ENCODE peak calls at places on chromosome 19, in ten cellular contexts. One of them, this sample, is unnamed.

GRCh38 chr19:29378543-29379105 is 147.2 kb upstream of the VSTM2B start:
- DNase-seq in COR-L47: no peak
- DNase-seq in HFF-Myc: no peak
- DNase-seq in stimulated activated CD4-positive, alpha-beta T cell treated with anti-CD3 and anti-CD28 coated beads, Interleukin-15, amount 100 ng/mL, for 24 hours: no peak
- DNase-seq in activated naive CD8-positive, alpha-beta T cell treated with anti-CD3 and anti-CD28 coated beads, Interleukin-2, amount 50 U/mL, for 24 hours: no peak
- DNase-seq in AG20443: no peak
- DNase-seq in HTR-8/SVneo: no peak
- DNase-seq in activated naive CD4-positive, alpha-beta T cell: no peak
- DNase-seq in NCI-H1694 treated with DMSO at 0.1 percent for 48 hours: no peak
- DNase-seq in activated CD4-positive, alpha-beta T cell treated with anti-CD3 and anti-CD28 coated beads, Interleukin-2, amount 50 U/mL, for 1 hour: no peak
- DNase-seq in this sample: no peak

GRCh38 chr19:3801412-3802096 is 15.4 kb upstream of the MATK start:
- DNase-seq in COR-L47: peak; percentile 69
- DNase-seq in HFF-Myc: no peak
- DNase-seq in stimulated activated CD4-positive, alpha-beta T cell treated with anti-CD3 and anti-CD28 coated beads, Interleukin-15, amount 100 ng/mL, for 24 hours: peak; percentile 81
- DNase-seq in activated naive CD8-positive, alpha-beta T cell treated with anti-CD3 and anti-CD28 coated beads, Interleukin-2, amount 50 U/mL, for 24 hours: peak; percentile 66
- DNase-seq in AG20443: peak; percentile 64
- DNase-seq in HTR-8/SVneo: no peak
- DNase-seq in activated naive CD4-positive, alpha-beta T cell: peak; percentile 23
- DNase-seq in NCI-H1694 treated with DMSO at 0.1 percent for 48 hours: peak; percentile 8
- DNase-seq in activated CD4-positive, alpha-beta T cell treated with anti-CD3 and anti-CD28 coated beads, Interleukin-2, amount 50 U/mL, for 1 hour: peak; percentile 49
- DNase-seq in this sample: no peak

GRCh38 chr19:46963093-46963734 is 56.4 kb upstream of the NPAS1 start:
- DNase-seq in COR-L47: no peak
- DNase-seq in HFF-Myc: peak; percentile 88
- DNase-seq in stimulated activated CD4-positive, alpha-beta T cell treated with anti-CD3 and anti-CD28 coated beads, Interleukin-15, amount 100 ng/mL, for 24 hours: peak; percentile 12
- DNase-seq in activated naive CD8-positive, alpha-beta T cell treated with anti-CD3 and anti-CD28 coated beads, Interleukin-2, amount 50 U/mL, for 24 hours: no peak
- DNase-seq in AG20443: peak; percentile 79
- DNase-seq in HTR-8/SVneo: peak; percentile 73
- DNase-seq in activated naive CD4-positive, alpha-beta T cell: no peak
- DNase-seq in NCI-H1694 treated with DMSO at 0.1 percent for 48 hours: no peak
- DNase-seq in activated CD4-positive, alpha-beta T cell treated with anti-CD3 and anti-CD28 coated beads, Interleukin-2, amount 50 U/mL, for 1 hour: no peak
- DNase-seq in this sample: no peak

GRCh38 chr19:5076440-5077208 is 107.7 kb downstream of the KDM4B start:
- DNase-seq in COR-L47: no peak
- DNase-seq in HFF-Myc: no peak
- DNase-seq in stimulated activated CD4-positive, alpha-beta T cell treated with anti-CD3 and anti-CD28 coated beads, Interleukin-15, amount 100 ng/mL, for 24 hours: no peak
- DNase-seq in activated naive CD8-positive, alpha-beta T cell treated with anti-CD3 and anti-CD28 coated beads, Interleukin-2, amount 50 U/mL, for 24 hours: no peak
- DNase-seq in AG20443: no peak
- DNase-seq in HTR-8/SVneo: no peak
- DNase-seq in activated naive CD4-positive, alpha-beta T cell: no peak
- DNase-seq in NCI-H1694 treated with DMSO at 0.1 percent for 48 hours: no peak
- DNase-seq in activated CD4-positive, alpha-beta T cell treated with anti-CD3 and anti-CD28 coated beads, Interleukin-2, amount 50 U/mL, for 1 hour: no peak
- DNase-seq in this sample: no peak

GRCh38 chr19:18507021-18507726 is 14.7 kb downstream of the ELL start:
- DNase-seq in COR-L47: no peak
- DNase-seq in HFF-Myc: no peak
- DNase-seq in stimulated activated CD4-positive, alpha-beta T cell treated with anti-CD3 and anti-CD28 coated beads, Interleukin-15, amount 100 ng/mL, for 24 hours: no peak
- DNase-seq in activated naive CD8-positive, alpha-beta T cell treated with anti-CD3 and anti-CD28 coated beads, Interleukin-2, amount 50 U/mL, for 24 hours: no peak
- DNase-seq in AG20443: no peak
- DNase-seq in HTR-8/SVneo: no peak
- DNase-seq in activated naive CD4-positive, alpha-beta T cell: no peak
- DNase-seq in NCI-H1694 treated with DMSO at 0.1 percent for 48 hours: no peak
- DNase-seq in activated CD4-positive, alpha-beta T cell treated with anti-CD3 and anti-CD28 coated beads, Interleukin-2, amount 50 U/mL, for 1 hour: peak; percentile 18
- DNase-seq in this sample: peak; percentile 45

GRCh38 chr19:29714953-29715694 is at the start of gene C19orf12:
- DNase-seq in COR-L47: peak; percentile 54
- DNase-seq in HFF-Myc: no peak
- DNase-seq in stimulated activated CD4-positive, alpha-beta T cell treated with anti-CD3 and anti-CD28 coated beads, Interleukin-15, amount 100 ng/mL, for 24 hours: peak; percentile 79
- DNase-seq in activated naive CD8-positive, alpha-beta T cell treated with anti-CD3 and anti-CD28 coated beads, Interleukin-2, amount 50 U/mL, for 24 hours: peak; percentile 72
- DNase-seq in AG20443: peak; percentile 84
- DNase-seq in HTR-8/SVneo: peak; percentile 48
- DNase-seq in activated naive CD4-positive, alpha-beta T cell: peak; percentile 48
- DNase-seq in NCI-H1694 treated with DMSO at 0.1 percent for 48 hours: peak; percentile 46
- DNase-seq in activated CD4-positive, alpha-beta T cell treated with anti-CD3 and anti-CD28 coated beads, Interleukin-2, amount 50 U/mL, for 1 hour: peak; percentile 46
- DNase-seq in this sample: no peak

GRCh38 chr19:5743640-5744039 is 23.2 kb downstream of the CATSPERD start:
- DNase-seq in COR-L47: no peak
- DNase-seq in HFF-Myc: no peak
- DNase-seq in stimulated activated CD4-positive, alpha-beta T cell treated with anti-CD3 and anti-CD28 coated beads, Interleukin-15, amount 100 ng/mL, for 24 hours: no peak
- DNase-seq in activated naive CD8-positive, alpha-beta T cell treated with anti-CD3 and anti-CD28 coated beads, Interleukin-2, amount 50 U/mL, for 24 hours: no peak
- DNase-seq in AG20443: peak; percentile 27
- DNase-seq in HTR-8/SVneo: no peak
- DNase-seq in activated naive CD4-positive, alpha-beta T cell: no peak
- DNase-seq in NCI-H1694 treated with DMSO at 0.1 percent for 48 hours: no peak
- DNase-seq in activated CD4-positive, alpha-beta T cell treated with anti-CD3 and anti-CD28 coated beads, Interleukin-2, amount 50 U/mL, for 1 hour: no peak
- DNase-seq in this sample: no peak

GRCh38 chr19:39828015-39828633 is 5.8 kb downstream of the DYRK1B start:
- DNase-seq in COR-L47: no peak
- DNase-seq in HFF-Myc: no peak
- DNase-seq in stimulated activated CD4-positive, alpha-beta T cell treated with anti-CD3 and anti-CD28 coated beads, Interleukin-15, amount 100 ng/mL, for 24 hours: no peak
- DNase-seq in activated naive CD8-positive, alpha-beta T cell treated with anti-CD3 and anti-CD28 coated beads, Interleukin-2, amount 50 U/mL, for 24 hours: no peak
- DNase-seq in AG20443: no peak
- DNase-seq in HTR-8/SVneo: no peak
- DNase-seq in activated naive CD4-positive, alpha-beta T cell: no peak
- DNase-seq in NCI-H1694 treated with DMSO at 0.1 percent for 48 hours: no peak
- DNase-seq in activated CD4-positive, alpha-beta T cell treated with anti-CD3 and anti-CD28 coated beads, Interleukin-2, amount 50 U/mL, for 1 hour: no peak
- DNase-seq in this sample: no peak

GRCh38 chr19:12790628-12791344 is 500 bp upstream of the JUNB start:
- DNase-seq in COR-L47: no peak
- DNase-seq in HFF-Myc: no peak
- DNase-seq in stimulated activated CD4-positive, alpha-beta T cell treated with anti-CD3 and anti-CD28 coated beads, Interleukin-15, amount 100 ng/mL, for 24 hours: no peak
- DNase-seq in activated naive CD8-positive, alpha-beta T cell treated with anti-CD3 and anti-CD28 coated beads, Interleukin-2, amount 50 U/mL, for 24 hours: no peak
- DNase-seq in AG20443: no peak
- DNase-seq in HTR-8/SVneo: no peak
- DNase-seq in activated naive CD4-positive, alpha-beta T cell: no peak
- DNase-seq in NCI-H1694 treated with DMSO at 0.1 percent for 48 hours: no peak
- DNase-seq in activated CD4-positive, alpha-beta T cell treated with anti-CD3 and anti-CD28 coated beads, Interleukin-2, amount 50 U/mL, for 1 hour: no peak
- DNase-seq in this sample: no peak

GRCh38 chr19:52734340-52734892 is 428 bp downstream of the ZNF611 start:
- DNase-seq in COR-L47: peak; percentile 1
- DNase-seq in HFF-Myc: no peak
- DNase-seq in stimulated activated CD4-positive, alpha-beta T cell treated with anti-CD3 and anti-CD28 coated beads, Interleukin-15, amount 100 ng/mL, for 24 hours: peak; percentile 12
- DNase-seq in activated naive CD8-positive, alpha-beta T cell treated with anti-CD3 and anti-CD28 coated beads, Interleukin-2, amount 50 U/mL, for 24 hours: peak; percentile 17
- DNase-seq in AG20443: peak; percentile 17
- DNase-seq in HTR-8/SVneo: no peak
- DNase-seq in activated naive CD4-positive, alpha-beta T cell: no peak
- DNase-seq in NCI-H1694 treated with DMSO at 0.1 percent for 48 hours: no peak
- DNase-seq in activated CD4-positive, alpha-beta T cell treated with anti-CD3 and anti-CD28 coated beads, Interleukin-2, amount 50 U/mL, for 1 hour: no peak
- DNase-seq in this sample: no peak

GRCh38 chr19:1410136-1410786 is 2.9 kb downstream of the DAZAP1 start:
- DNase-seq in COR-L47: no peak
- DNase-seq in HFF-Myc: no peak
- DNase-seq in stimulated activated CD4-positive, alpha-beta T cell treated with anti-CD3 and anti-CD28 coated beads, Interleukin-15, amount 100 ng/mL, for 24 hours: peak; percentile 42
- DNase-seq in activated naive CD8-positive, alpha-beta T cell treated with anti-CD3 and anti-CD28 coated beads, Interleukin-2, amount 50 U/mL, for 24 hours: peak; percentile 44
- DNase-seq in AG20443: no peak
- DNase-seq in HTR-8/SVneo: no peak
- DNase-seq in activated naive CD4-positive, alpha-beta T cell: no peak
- DNase-seq in NCI-H1694 treated with DMSO at 0.1 percent for 48 hours: no peak
- DNase-seq in activated CD4-positive, alpha-beta T cell treated with anti-CD3 and anti-CD28 coated beads, Interleukin-2, amount 50 U/mL, for 1 hour: no peak
- DNase-seq in this sample: no peak

GRCh38 chr19:10112895-10113591 is 1.6 kb downstream of the P2RY11 start:
- DNase-seq in COR-L47: peak; percentile 46
- DNase-seq in HFF-Myc: no peak
- DNase-seq in stimulated activated CD4-positive, alpha-beta T cell treated with anti-CD3 and anti-CD28 coated beads, Interleukin-15, amount 100 ng/mL, for 24 hours: peak; percentile 84
- DNase-seq in activated naive CD8-positive, alpha-beta T cell treated with anti-CD3 and anti-CD28 coated beads, Interleukin-2, amount 50 U/mL, for 24 hours: peak; percentile 81
- DNase-seq in AG20443: peak; percentile 49
- DNase-seq in HTR-8/SVneo: no peak
- DNase-seq in activated naive CD4-positive, alpha-beta T cell: no peak
- DNase-seq in NCI-H1694 treated with DMSO at 0.1 percent for 48 hours: peak; percentile 9
- DNase-seq in activated CD4-positive, alpha-beta T cell treated with anti-CD3 and anti-CD28 coated beads, Interleukin-2, amount 50 U/mL, for 1 hour: peak; percentile 70
- DNase-seq in this sample: no peak

GRCh38 chr19:8831832-8832131 is 322 bp downstream of the ZNF558 start:
- DNase-seq in COR-L47: peak; percentile 44
- DNase-seq in HFF-Myc: no peak
- DNase-seq in stimulated activated CD4-positive, alpha-beta T cell treated with anti-CD3 and anti-CD28 coated beads, Interleukin-15, amount 100 ng/mL, for 24 hours: no peak
- DNase-seq in activated naive CD8-positive, alpha-beta T cell treated with anti-CD3 and anti-CD28 coated beads, Interleukin-2, amount 50 U/mL, for 24 hours: no peak
- DNase-seq in AG20443: no peak
- DNase-seq in HTR-8/SVneo: no peak
- DNase-seq in activated naive CD4-positive, alpha-beta T cell: no peak
- DNase-seq in NCI-H1694 treated with DMSO at 0.1 percent for 48 hours: peak; percentile 26
- DNase-seq in activated CD4-positive, alpha-beta T cell treated with anti-CD3 and anti-CD28 coated beads, Interleukin-2, amount 50 U/mL, for 1 hour: no peak
- DNase-seq in this sample: no peak

GRCh38 chr19:45451181-45451849 is 16.5 kb upstream of the FOSB start:
- DNase-seq in COR-L47: no peak
- DNase-seq in HFF-Myc: no peak
- DNase-seq in stimulated activated CD4-positive, alpha-beta T cell treated with anti-CD3 and anti-CD28 coated beads, Interleukin-15, amount 100 ng/mL, for 24 hours: peak; percentile 44
- DNase-seq in activated naive CD8-positive, alpha-beta T cell treated with anti-CD3 and anti-CD28 coated beads, Interleukin-2, amount 50 U/mL, for 24 hours: peak; percentile 48
- DNase-seq in AG20443: peak; percentile 42
- DNase-seq in HTR-8/SVneo: no peak
- DNase-seq in activated naive CD4-positive, alpha-beta T cell: peak; percentile 25
- DNase-seq in NCI-H1694 treated with DMSO at 0.1 percent for 48 hours: no peak
- DNase-seq in activated CD4-positive, alpha-beta T cell treated with anti-CD3 and anti-CD28 coated beads, Interleukin-2, amount 50 U/mL, for 1 hour: peak; percentile 50
- DNase-seq in this sample: no peak

GRCh38 chr19:1651548-1652394 is 644 bp downstream of the TCF3 start:
- DNase-seq in COR-L47: peak; percentile 38
- DNase-seq in HFF-Myc: no peak
- DNase-seq in stimulated activated CD4-positive, alpha-beta T cell treated with anti-CD3 and anti-CD28 coated beads, Interleukin-15, amount 100 ng/mL, for 24 hours: peak; percentile 55
- DNase-seq in activated naive CD8-positive, alpha-beta T cell treated with anti-CD3 and anti-CD28 coated beads, Interleukin-2, amount 50 U/mL, for 24 hours: peak; percentile 54
- DNase-seq in AG20443: peak; percentile 74
- DNase-seq in HTR-8/SVneo: no peak
- DNase-seq in activated naive CD4-positive, alpha-beta T cell: peak; percentile 26
- DNase-seq in NCI-H1694 treated with DMSO at 0.1 percent for 48 hours: no peak
- DNase-seq in activated CD4-positive, alpha-beta T cell treated with anti-CD3 and anti-CD28 coated beads, Interleukin-2, amount 50 U/mL, for 1 hour: peak; percentile 38
- DNase-seq in this sample: no peak

GRCh38 chr19:17721821-17722220 is 2.5 kb downstream of the MAP1S start:
- DNase-seq in COR-L47: no peak
- DNase-seq in HFF-Myc: no peak
- DNase-seq in stimulated activated CD4-positive, alpha-beta T cell treated with anti-CD3 and anti-CD28 coated beads, Interleukin-15, amount 100 ng/mL, for 24 hours: peak; percentile 32
- DNase-seq in activated naive CD8-positive, alpha-beta T cell treated with anti-CD3 and anti-CD28 coated beads, Interleukin-2, amount 50 U/mL, for 24 hours: no peak
- DNase-seq in AG20443: peak; percentile 76
- DNase-seq in HTR-8/SVneo: no peak
- DNase-seq in activated naive CD4-positive, alpha-beta T cell: no peak
- DNase-seq in NCI-H1694 treated with DMSO at 0.1 percent for 48 hours: no peak
- DNase-seq in activated CD4-positive, alpha-beta T cell treated with anti-CD3 and anti-CD28 coated beads, Interleukin-2, amount 50 U/mL, for 1 hour: no peak
- DNase-seq in this sample: no peak

GRCh38 chr19:4889034-4889825 is 13.5 kb downstream of the ARRDC5 start:
- DNase-seq in COR-L47: no peak
- DNase-seq in HFF-Myc: no peak
- DNase-seq in stimulated activated CD4-positive, alpha-beta T cell treated with anti-CD3 and anti-CD28 coated beads, Interleukin-15, amount 100 ng/mL, for 24 hours: no peak
- DNase-seq in activated naive CD8-positive, alpha-beta T cell treated with anti-CD3 and anti-CD28 coated beads, Interleukin-2, amount 50 U/mL, for 24 hours: no peak
- DNase-seq in AG20443: peak; percentile 58
- DNase-seq in HTR-8/SVneo: peak; percentile 81
- DNase-seq in activated naive CD4-positive, alpha-beta T cell: no peak
- DNase-seq in NCI-H1694 treated with DMSO at 0.1 percent for 48 hours: no peak
- DNase-seq in activated CD4-positive, alpha-beta T cell treated with anti-CD3 and anti-CD28 coated beads, Interleukin-2, amount 50 U/mL, for 1 hour: no peak
- DNase-seq in this sample: no peak

GRCh38 chr19:16371540-16371986 is 46.9 kb downstream of the KLF2 start:
- DNase-seq in COR-L47: no peak
- DNase-seq in HFF-Myc: no peak
- DNase-seq in stimulated activated CD4-positive, alpha-beta T cell treated with anti-CD3 and anti-CD28 coated beads, Interleukin-15, amount 100 ng/mL, for 24 hours: peak; percentile 87
- DNase-seq in activated naive CD8-positive, alpha-beta T cell treated with anti-CD3 and anti-CD28 coated beads, Interleukin-2, amount 50 U/mL, for 24 hours: peak; percentile 86
- DNase-seq in AG20443: no peak
- DNase-seq in HTR-8/SVneo: no peak
- DNase-seq in activated naive CD4-positive, alpha-beta T cell: peak; percentile 88
- DNase-seq in NCI-H1694 treated with DMSO at 0.1 percent for 48 hours: no peak
- DNase-seq in activated CD4-positive, alpha-beta T cell treated with anti-CD3 and anti-CD28 coated beads, Interleukin-2, amount 50 U/mL, for 1 hour: peak; percentile 89
- DNase-seq in this sample: peak; percentile 36

GRCh38 chr19:7831452-7831851 is 1.4 kb downstream of the EVI5L start:
- DNase-seq in COR-L47: no peak
- DNase-seq in HFF-Myc: no peak
- DNase-seq in stimulated activated CD4-positive, alpha-beta T cell treated with anti-CD3 and anti-CD28 coated beads, Interleukin-15, amount 100 ng/mL, for 24 hours: no peak
- DNase-seq in activated naive CD8-positive, alpha-beta T cell treated with anti-CD3 and anti-CD28 coated beads, Interleukin-2, amount 50 U/mL, for 24 hours: no peak
- DNase-seq in AG20443: peak; percentile 48
- DNase-seq in HTR-8/SVneo: no peak
- DNase-seq in activated naive CD4-positive, alpha-beta T cell: no peak
- DNase-seq in NCI-H1694 treated with DMSO at 0.1 percent for 48 hours: no peak
- DNase-seq in activated CD4-positive, alpha-beta T cell treated with anti-CD3 and anti-CD28 coated beads, Interleukin-2, amount 50 U/mL, for 1 hour: no peak
- DNase-seq in this sample: no peak

GRCh38 chr19:46842791-46843190 is 7.9 kb downstream of the AP2S1 start:
- DNase-seq in COR-L47: no peak
- DNase-seq in HFF-Myc: no peak
- DNase-seq in stimulated activated CD4-positive, alpha-beta T cell treated with anti-CD3 and anti-CD28 coated beads, Interleukin-15, amount 100 ng/mL, for 24 hours: no peak
- DNase-seq in activated naive CD8-positive, alpha-beta T cell treated with anti-CD3 and anti-CD28 coated beads, Interleukin-2, amount 50 U/mL, for 24 hours: no peak
- DNase-seq in AG20443: no peak
- DNase-seq in HTR-8/SVneo: no peak
- DNase-seq in activated naive CD4-positive, alpha-beta T cell: no peak
- DNase-seq in NCI-H1694 treated with DMSO at 0.1 percent for 48 hours: no peak
- DNase-seq in activated CD4-positive, alpha-beta T cell treated with anti-CD3 and anti-CD28 coated beads, Interleukin-2, amount 50 U/mL, for 1 hour: no peak
- DNase-seq in this sample: no peak

GRCh38 chr19:29772696-29773095 is 39.1 kb upstream of the CCNE1 start:
- DNase-seq in COR-L47: no peak
- DNase-seq in HFF-Myc: no peak
- DNase-seq in stimulated activated CD4-positive, alpha-beta T cell treated with anti-CD3 and anti-CD28 coated beads, Interleukin-15, amount 100 ng/mL, for 24 hours: no peak
- DNase-seq in activated naive CD8-positive, alpha-beta T cell treated with anti-CD3 and anti-CD28 coated beads, Interleukin-2, amount 50 U/mL, for 24 hours: no peak
- DNase-seq in AG20443: no peak
- DNase-seq in HTR-8/SVneo: no peak
- DNase-seq in activated naive CD4-positive, alpha-beta T cell: no peak
- DNase-seq in NCI-H1694 treated with DMSO at 0.1 percent for 48 hours: no peak
- DNase-seq in activated CD4-positive, alpha-beta T cell treated with anti-CD3 and anti-CD28 coated beads, Interleukin-2, amount 50 U/mL, for 1 hour: no peak
- DNase-seq in this sample: no peak

GRCh38 chr19:39140195-39140516 is 14.6 kb downstream of the PAK4 start:
- DNase-seq in COR-L47: no peak
- DNase-seq in HFF-Myc: no peak
- DNase-seq in stimulated activated CD4-positive, alpha-beta T cell treated with anti-CD3 and anti-CD28 coated beads, Interleukin-15, amount 100 ng/mL, for 24 hours: no peak
- DNase-seq in activated naive CD8-positive, alpha-beta T cell treated with anti-CD3 and anti-CD28 coated beads, Interleukin-2, amount 50 U/mL, for 24 hours: no peak
- DNase-seq in AG20443: no peak
- DNase-seq in HTR-8/SVneo: no peak
- DNase-seq in activated naive CD4-positive, alpha-beta T cell: no peak
- DNase-seq in NCI-H1694 treated with DMSO at 0.1 percent for 48 hours: no peak
- DNase-seq in activated CD4-positive, alpha-beta T cell treated with anti-CD3 and anti-CD28 coated beads, Interleukin-2, amount 50 U/mL, for 1 hour: no peak
- DNase-seq in this sample: no peak

GRCh38 chr19:49361438-49362047 is 673 bp downstream of the TEAD2 start:
- DNase-seq in COR-L47: no peak
- DNase-seq in HFF-Myc: peak; percentile 63
- DNase-seq in stimulated activated CD4-positive, alpha-beta T cell treated with anti-CD3 and anti-CD28 coated beads, Interleukin-15, amount 100 ng/mL, for 24 hours: peak; percentile 37
- DNase-seq in activated naive CD8-positive, alpha-beta T cell treated with anti-CD3 and anti-CD28 coated beads, Interleukin-2, amount 50 U/mL, for 24 hours: peak; percentile 25
- DNase-seq in AG20443: peak; percentile 92
- DNase-seq in HTR-8/SVneo: peak; percentile 76
- DNase-seq in activated naive CD4-positive, alpha-beta T cell: no peak
- DNase-seq in NCI-H1694 treated with DMSO at 0.1 percent for 48 hours: no peak
- DNase-seq in activated CD4-positive, alpha-beta T cell treated with anti-CD3 and anti-CD28 coated beads, Interleukin-2, amount 50 U/mL, for 1 hour: no peak
- DNase-seq in this sample: no peak

GRCh38 chr19:18308051-18308947 is 14.6 kb downstream of the LSM4 start:
- DNase-seq in COR-L47: no peak
- DNase-seq in HFF-Myc: no peak
- DNase-seq in stimulated activated CD4-positive, alpha-beta T cell treated with anti-CD3 and anti-CD28 coated beads, Interleukin-15, amount 100 ng/mL, for 24 hours: no peak
- DNase-seq in activated naive CD8-positive, alpha-beta T cell treated with anti-CD3 and anti-CD28 coated beads, Interleukin-2, amount 50 U/mL, for 24 hours: peak; percentile 7
- DNase-seq in AG20443: no peak
- DNase-seq in HTR-8/SVneo: no peak
- DNase-seq in activated naive CD4-positive, alpha-beta T cell: no peak
- DNase-seq in NCI-H1694 treated with DMSO at 0.1 percent for 48 hours: no peak
- DNase-seq in activated CD4-positive, alpha-beta T cell treated with anti-CD3 and anti-CD28 coated beads, Interleukin-2, amount 50 U/mL, for 1 hour: no peak
- DNase-seq in this sample: no peak

GRCh38 chr19:6766357-6767080 is 716 bp downstream of the SH2D3A start:
- DNase-seq in COR-L47: no peak
- DNase-seq in HFF-Myc: no peak
- DNase-seq in stimulated activated CD4-positive, alpha-beta T cell treated with anti-CD3 and anti-CD28 coated beads, Interleukin-15, amount 100 ng/mL, for 24 hours: peak; percentile 26
- DNase-seq in activated naive CD8-positive, alpha-beta T cell treated with anti-CD3 and anti-CD28 coated beads, Interleukin-2, amount 50 U/mL, for 24 hours: peak; percentile 20
- DNase-seq in AG20443: no peak
- DNase-seq in HTR-8/SVneo: no peak
- DNase-seq in activated naive CD4-positive, alpha-beta T cell: no peak
- DNase-seq in NCI-H1694 treated with DMSO at 0.1 percent for 48 hours: no peak
- DNase-seq in activated CD4-positive, alpha-beta T cell treated with anti-CD3 and anti-CD28 coated beads, Interleukin-2, amount 50 U/mL, for 1 hour: no peak
- DNase-seq in this sample: no peak

GRCh38 chr19:5775668-5776309 is 8.8 kb downstream of the PRR22 start:
- DNase-seq in COR-L47: no peak
- DNase-seq in HFF-Myc: peak; percentile 90
- DNase-seq in stimulated activated CD4-positive, alpha-beta T cell treated with anti-CD3 and anti-CD28 coated beads, Interleukin-15, amount 100 ng/mL, for 24 hours: no peak
- DNase-seq in activated naive CD8-positive, alpha-beta T cell treated with anti-CD3 and anti-CD28 coated beads, Interleukin-2, amount 50 U/mL, for 24 hours: no peak
- DNase-seq in AG20443: peak; percentile 48
- DNase-seq in HTR-8/SVneo: no peak
- DNase-seq in activated naive CD4-positive, alpha-beta T cell: no peak
- DNase-seq in NCI-H1694 treated with DMSO at 0.1 percent for 48 hours: no peak
- DNase-seq in activated CD4-positive, alpha-beta T cell treated with anti-CD3 and anti-CD28 coated beads, Interleukin-2, amount 50 U/mL, for 1 hour: no peak
- DNase-seq in this sample: no peak

GRCh38 chr19:16233836-16234551 is 36.3 kb downstream of the AP1M1 start:
- DNase-seq in COR-L47: no peak
- DNase-seq in HFF-Myc: no peak
- DNase-seq in stimulated activated CD4-positive, alpha-beta T cell treated with anti-CD3 and anti-CD28 coated beads, Interleukin-15, amount 100 ng/mL, for 24 hours: no peak
- DNase-seq in activated naive CD8-positive, alpha-beta T cell treated with anti-CD3 and anti-CD28 coated beads, Interleukin-2, amount 50 U/mL, for 24 hours: no peak
- DNase-seq in AG20443: peak; percentile 7
- DNase-seq in HTR-8/SVneo: no peak
- DNase-seq in activated naive CD4-positive, alpha-beta T cell: no peak
- DNase-seq in NCI-H1694 treated with DMSO at 0.1 percent for 48 hours: no peak
- DNase-seq in activated CD4-positive, alpha-beta T cell treated with anti-CD3 and anti-CD28 coated beads, Interleukin-2, amount 50 U/mL, for 1 hour: no peak
- DNase-seq in this sample: no peak

GRCh38 chr19:17951151-17952040 is 15.5 kb upstream of the KCNN1 start:
- DNase-seq in COR-L47: no peak
- DNase-seq in HFF-Myc: no peak
- DNase-seq in stimulated activated CD4-positive, alpha-beta T cell treated with anti-CD3 and anti-CD28 coated beads, Interleukin-15, amount 100 ng/mL, for 24 hours: no peak
- DNase-seq in activated naive CD8-positive, alpha-beta T cell treated with anti-CD3 and anti-CD28 coated beads, Interleukin-2, amount 50 U/mL, for 24 hours: no peak
- DNase-seq in AG20443: no peak
- DNase-seq in HTR-8/SVneo: no peak
- DNase-seq in activated naive CD4-positive, alpha-beta T cell: no peak
- DNase-seq in NCI-H1694 treated with DMSO at 0.1 percent for 48 hours: no peak
- DNase-seq in activated CD4-positive, alpha-beta T cell treated with anti-CD3 and anti-CD28 coated beads, Interleukin-2, amount 50 U/mL, for 1 hour: no peak
- DNase-seq in this sample: no peak

This sample was measured in CMK.